ENCODE peak calls at places on chromosomes 12 and 14, in ten cellular contexts. V is IMR-90, Y is iPS-NIHi11, H is fibroblast of pulmonary artery, G is KG1, Q is GM13976, J is H4, B is activated gamma-delta T cell treated with Interleukin-2 at 50 U/mL for 16 hours, M is cortex of kidney, O is PC-3. E is an unnamed sample.

GRCh38 chr14:78835052-78835451 is 664.9 kb downstream of the NRXN3 start:
- DNase-seq in Q (no peak), Y (no peak), O (no peak), H (no peak), M (no peak), V (no peak), G (no peak), B (no peak), J (no peak), E (no peak)

GRCh38 chr14:61478971-61479473 is 157.6 kb downstream of the PRKCH start:
- DNase-seq in B (no peak), V (no peak), M (no peak), O (no peak), J (no peak), G (peak), H (no peak), Q (peak), Y (no peak), E (no peak)

GRCh38 chr14:103885509-103885932 is 38.1 kb upstream of the PPP1R13B start:
- DNase-seq in Y (no peak), J (no peak), G (no peak), M (no peak), H (no peak), B (no peak), O (no peak), Q (no peak), V (no peak), E (no peak)

GRCh38 chr12:8780389-8780788 is 42.0 kb upstream of the A2ML1 start:
- DNase-seq in O (peak), Y (peak), G (no peak), Q (peak), B (no peak), M (no peak), H (peak), V (peak), J (peak), E (peak)

GRCh38 chr12:62910549-62911169 is 24.3 kb downstream of the PPM1H start:
- DNase-seq in H (no peak), J (no peak), Q (no peak), G (no peak), B (no peak), V (no peak), Y (no peak), M (no peak), O (no peak), E (no peak)

GRCh38 chr12:19431407-19432308 is 7.6 kb upstream of the AEBP2 start:
- DNase-seq in Y (no peak), H (peak), Q (peak), B (no peak), O (peak), J (no peak), V (peak), M (no peak), G (no peak), E (peak)

GRCh38 chr12:54413284-54414190 is 5.5 kb downstream of the ITGA5 start:
- DNase-seq in V (no peak), M (no peak), O (no peak), B (peak), J (peak), Y (no peak), H (peak), G (peak), Q (peak), E (peak)

GRCh38 chr12:132263061-132263360 is 66.4 kb downstream of the GALNT9 start:
- DNase-seq in Y (no peak), M (no peak), O (no peak), J (no peak), Q (no peak), V (no peak), G (no peak), H (no peak), B (no peak), E (no peak)

GRCh38 chr14:59739794-59740193 is 130.8 kb downstream of the RTN1 start:
- DNase-seq in Y (no peak), V (no peak), H (peak), O (no peak), G (no peak), Q (no peak), B (no peak), J (no peak), M (no peak), E (no peak)

GRCh38 chr14:99658218-99658617 is 13.3 kb downstream of the HHIPL1 start:
- DNase-seq in G (no peak), H (no peak), J (no peak), Q (no peak), V (peak), M (no peak), Y (no peak), O (no peak), B (no peak), E (no peak)

GRCh38 chr12:15404485-15404884 is 82.2 kb downstream of the PTPRO start:
- DNase-seq in Y (no peak), H (peak), Q (no peak), B (no peak), M (no peak), O (peak), J (no peak), G (no peak), V (no peak), E (peak)

GRCh38 chr12:96015672-96016071 is 19.5 kb upstream of the HAL start:
- DNase-seq in B (no peak), H (peak), J (no peak), Y (peak), Q (no peak), O (peak), V (peak), M (no peak), G (no peak), E (peak)

GRCh38 chr14:69317780-69318179 is 57.8 kb downstream of the GALNT16 start:
- DNase-seq in B (no peak), V (no peak), O (no peak), Q (no peak), J (no peak), M (no peak), Y (no peak), H (no peak), G (no peak), E (no peak)

GRCh38 chr14:88706425-88706824 is 86.3 kb downstream of the EML5 start:
- DNase-seq in B (no peak), J (no peak), Y (no peak), V (peak), G (no peak), H (no peak), Q (no peak), O (peak), M (no peak), E (no peak)

GRCh38 chr12:3045494-3045893 is 31.7 kb upstream of the TSPAN9 start:
- DNase-seq in M (no peak), J (no peak), H (no peak), G (no peak), V (no peak), O (no peak), Q (no peak), B (no peak), Y (no peak), E (no peak)

GRCh38 chr12:27859648-27860047 is 79.6 kb upstream of the MANSC4 start:
- DNase-seq in Y (no peak), Q (no peak), G (no peak), J (peak), V (no peak), B (no peak), H (no peak), O (peak), M (no peak), E (peak)

GRCh38 chr12:39627914-39628313 is 8.3 kb upstream of the ABCD2 start:
- DNase-seq in O (no peak), G (no peak), B (no peak), Y (no peak), H (no peak), Q (no peak), M (no peak), V (no peak), J (no peak), E (no peak)

GRCh38 chr12:64107776-64108175 is 114.3 kb downstream of the KICS2 start:
- DNase-seq in Q (no peak), J (no peak), M (no peak), V (no peak), O (no peak), Y (no peak), G (no peak), H (no peak), B (no peak), E (no peak)

GRCh38 chr14:89869606-89870005 is 84.9 kb downstream of the EFCAB11 start:
- DNase-seq in Y (no peak), H (no peak), V (no peak), M (no peak), B (no peak), J (no peak), O (no peak), G (no peak), Q (no peak), E (no peak)

GRCh38 chr14:77161011-77161410 is 19.4 kb upstream of the ZDHHC22 start:
- DNase-seq in Q (no peak), J (no peak), M (no peak), V (no peak), B (no peak), H (no peak), G (no peak), Y (peak), O (no peak), E (no peak)

GRCh38 chr12:13205809-13206559 is 9.5 kb downstream of the EMP1 start:
- DNase-seq in Q (no peak), V (peak), M (no peak), H (peak), Y (no peak), G (no peak), J (peak), B (no peak), O (peak), E (peak)

GRCh38 chr12:117514016-117514415 is 152.6 kb upstream of the NOS1 start:
- DNase-seq in O (no peak), B (no peak), H (no peak), Q (no peak), G (no peak), J (no peak), Y (no peak), M (no peak), V (no peak), E (no peak)

GRCh38 chr14:55075628-55076027 is 24.2 kb downstream of the MAPK1IP1L start:
- DNase-seq in H (peak), V (peak), J (no peak), O (no peak), Y (no peak), M (no peak), B (no peak), G (no peak), Q (no peak), E (peak)

GRCh38 chr14:104558231-104559042 is 21.1 kb upstream of the C14orf180 start:
- DNase-seq in H (no peak), O (no peak), G (no peak), B (no peak), Q (no peak), V (no peak), Y (no peak), M (no peak), J (no peak), E (no peak)

GRCh38 chr12:69987453-69988102 is 162.6 kb downstream of the MYRFL start:
- DNase-seq in Q (no peak), H (peak), G (no peak), M (no peak), V (peak), B (no peak), O (peak), Y (no peak), J (peak), E (peak)

E was measured in mesenchymal stem cell.